ENCODE peak calls at places on chromosome 5, in four cellular contexts. M is colonic mucosa, J is Peyer's patch, F is left ventricle myocardium inferior. W is an unnamed sample.

GRCh38 chr5:132392978-132393825 is 23.7 kb downstream of the SLC22A5 start:
- DNase-seq in J (no peak), M (no peak), F (no peak), W (no peak)

GRCh38 chr5:88484367-88484766 is 215.7 kb upstream of the TMEM161B start:
- DNase-seq in F (no peak), J (no peak), M (no peak), W (no peak)

GRCh38 chr5:68953885-68954617 is 139.8 kb upstream of the SLC30A5 start:
- DNase-seq in F (no peak), M (peak; percentile 20), J (no peak), W (no peak)

GRCh38 chr5:72242796-72243475 is 77.1 kb downstream of the MRPS27 start:
- DNase-seq in J (no peak), M (no peak), F (no peak), W (peak; percentile 32)

GRCh38 chr5:179862891-179863290 is 4.3 kb upstream of the MRNIP start:
- DNase-seq in J (no peak), M (no peak), F (no peak), W (no peak)

GRCh38 chr5:169350016-169350415 is 49.1 kb upstream of the SLIT3 start:
- DNase-seq in F (no peak), J (no peak), M (no peak), W (peak; percentile 82)

GRCh38 chr5:128844354-128844923 is 120.8 kb upstream of the SLC27A6 start:
- DNase-seq in F (no peak), M (no peak), J (no peak), W (no peak)

GRCh38 chr5:76397200-76397599 is 5.9 kb upstream of the IQGAP2 start:
- DNase-seq in F (no peak), J (no peak), M (no peak), W (no peak)

GRCh38 chr5:142472306-142472951 is 147.6 kb upstream of the SPRY4 start:
- DNase-seq in F (no peak), J (no peak), M (no peak), W (peak; percentile 58)

GRCh38 chr5:140546851-140547507 is 483 bp upstream of the EIF4EBP3 start:
- DNase-seq in J (peak; percentile 75), F (no peak), M (peak; percentile 41), W (no peak)
- H3K36me3 ChIP-seq in J (no peaks in the 10 kb centered on the region), F (peaks cover 54% of the 10 kb centered on the region), M (peaks cover 12% of the 10 kb centered on the region), W (no peaks in the 10 kb centered on the region)

GRCh38 chr5:106843812-106844416 is 826.8 kb downstream of the EFNA5 start:
- DNase-seq in J (no peak), F (no peak), M (no peak), W (no peak)
- TF ChIP-seq CTCF in J (no peak), F (no peak), M (no peak), W (no peak)

DNA sequence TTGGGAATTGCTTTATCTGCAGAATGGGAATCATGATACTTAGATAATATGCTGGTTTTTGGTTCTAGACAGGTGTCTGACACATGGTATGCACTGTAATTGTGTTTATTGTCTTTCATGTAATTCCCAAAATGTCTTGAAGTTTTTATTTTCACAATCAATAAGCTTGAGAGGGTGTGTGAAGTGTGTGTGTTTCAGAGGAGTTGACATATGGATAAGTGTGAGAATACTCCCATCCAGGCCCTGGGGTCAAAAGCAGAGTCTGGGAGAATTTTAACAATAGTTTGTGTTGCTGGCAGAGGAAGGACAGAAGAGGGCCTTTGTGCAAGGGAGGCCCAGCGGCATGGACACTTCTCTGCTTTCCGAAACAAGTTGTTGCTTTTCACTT is 8.4 kb downstream of the PRDM6 start:
- DNase-seq in M (no peak), J (no peak), F (no peak), W (no peak)
- H3K27me3 ChIP-seq in M (peaks cover 68% of the 10 kb centered on the region), J (peaks cover 25% of the 10 kb centered on the region), F (peaks cover 95% of the 10 kb centered on the region), W (peaks cover 72% of the 10 kb centered on the region)

DNA sequence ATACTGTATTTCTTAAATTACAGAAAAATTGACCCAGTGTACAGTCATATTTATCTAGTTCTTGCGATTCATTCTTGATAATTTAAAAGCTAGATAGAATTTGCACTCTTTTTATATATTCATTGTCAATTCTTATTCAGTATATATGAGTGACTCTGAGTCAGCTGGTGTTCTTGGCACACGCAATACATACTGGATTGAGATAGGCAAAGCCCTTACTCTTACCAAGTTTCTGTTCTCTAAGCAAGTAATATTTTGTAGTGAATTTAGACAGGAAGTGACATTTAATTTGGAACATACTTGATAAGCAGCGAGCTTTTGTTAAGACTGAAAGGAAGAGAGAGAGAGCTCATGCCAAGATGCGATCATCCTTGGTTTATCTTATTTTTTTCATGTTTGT is 57.7 kb downstream of the GPBP1 start:
- DNase-seq in J (no peak), F (no peak), M (no peak), W (no peak)
- H3K36me3 ChIP-seq in J (no peaks in the 10 kb centered on the region), F (peaks cover 47% of the 10 kb centered on the region), M (peaks cover 5% of the 10 kb centered on the region), W (peaks cover 2% of the 10 kb centered on the region)

DNA sequence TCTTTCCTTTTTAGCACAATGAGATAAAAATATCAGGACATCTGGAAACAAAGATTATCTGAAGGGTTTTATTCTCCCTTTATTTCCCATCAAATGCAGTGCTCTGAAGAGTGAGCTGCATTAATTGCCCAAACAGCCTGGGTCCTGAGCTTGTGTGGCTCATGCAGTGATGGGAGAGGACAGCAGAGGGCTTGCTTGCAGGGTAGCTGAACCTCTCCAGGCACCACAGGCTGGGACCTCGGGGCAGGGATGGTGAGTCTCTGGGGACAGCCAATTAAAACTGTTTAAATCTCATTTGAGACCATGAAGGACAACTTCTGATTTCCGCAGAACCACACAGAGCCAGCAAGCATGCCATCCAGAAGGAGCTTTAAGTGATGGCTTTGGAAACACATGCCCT is 71.2 kb downstream of the PLAC8L1 start:
- DNase-seq in M (no peak), F (no peak), J (no peak), W (no peak)
- TF ChIP-seq CTCF in M (no peak), F (no peak), J (no peak), W (no peak)

GRCh38 chr5:181058321-181058720 is 18.3 kb downstream of the BTNL9 start:
- DNase-seq in M (no peak), F (no peak), J (no peak), W (no peak)
- H3K27me3 ChIP-seq in M (peaks cover 40% of the 10 kb centered on the region), F (peaks cover 98% of the 10 kb centered on the region), J (peaks cover 21% of the 10 kb centered on the region), W (peaks cover 61% of the 10 kb centered on the region)

GRCh38 chr5:385321-385720 is 57.7 kb upstream of the EXOC3 start:
- DNase-seq in J (no peak), M (no peak), F (no peak), W (no peak)
- H3K36me3 ChIP-seq in J (no peaks in the 10 kb centered on the region), M (no peaks in the 10 kb centered on the region), F (peaks cover 7% of the 10 kb centered on the region), W (no peaks in the 10 kb centered on the region)